ENCODE peak calls at places on chromosomes 3 and 15, in ten cellular contexts. N is Calu3; M is A172; A is PC-9; O is BJ; V is mesothelial cell of epicardium; Y is stimulated activated CD8-positive, alpha-beta memory T cell treated with anti-CD3 and anti-CD28 coated beads, Interleukin-12 subunit alpha, Interleukin-12 subunit beta, amount 100 ng/mL, for 4 hours; T is amniotic epithelial cell; Z is anterior cingulate cortex; U is mammary epithelial cell. C is an unnamed sample.

GRCh38 chr3:115071122-115071521 is 76.0 kb downstream of the ZBTB20 start:
- DNase-seq in A (no peak), V (no peak), U (no peak), Y (no peak), T (no peak), Z (no peak), O (no peak), M (no peak), N (no peak), C (no peak)

GRCh38 chr3:175692256-175692655 is 833.1 kb downstream of the NAALADL2 start:
- DNase-seq in U (peak), A (no peak), N (no peak), V (no peak), M (no peak), O (no peak), Z (no peak), Y (no peak), T (no peak), C (no peak)

GRCh38 chr3:120399372-120399771 is 50.2 kb upstream of the LRRC58 start:
- DNase-seq in M (no peak), V (no peak), Z (no peak), T (no peak), N (no peak), U (no peak), O (no peak), A (no peak), Y (no peak), C (no peak)

GRCh38 chr15:98958918-98959639 is 48.5 kb downstream of the PGPEP1L start:
- DNase-seq in O (no peak), U (no peak), A (peak), Y (no peak), V (no peak), M (no peak), N (no peak), T (no peak), Z (no peak), C (no peak)

GRCh38 chr15:92801774-92802464 is 98.2 kb upstream of the CHD2 start:
- DNase-seq in O (peak), A (no peak), U (peak), M (peak), Y (no peak), T (peak), N (peak), V (no peak), Z (no peak), C (peak)

GRCh38 chr15:69954726-69955125 is 143.0 kb downstream of the TLE3 start:
- DNase-seq in T (no peak), O (no peak), M (no peak), V (no peak), A (no peak), N (no peak), Z (no peak), Y (no peak), U (no peak), C (no peak)

GRCh38 chr3:72032435-72033118 is 247.6 kb upstream of the PROK2 start:
- DNase-seq in M (no peak), Z (no peak), O (no peak), V (no peak), Y (no peak), T (no peak), A (no peak), N (no peak), U (no peak), C (no peak)

GRCh38 chr15:69701198-69701597 is 248.6 kb downstream of the RPLP1 start:
- DNase-seq in V (no peak), T (no peak), Z (no peak), U (no peak), O (no peak), Y (no peak), A (no peak), M (no peak), N (no peak), C (no peak)

GRCh38 chr3:129506272-129506742 is 22.1 kb upstream of the RHO start:
- DNase-seq in Y (no peak), A (no peak), T (no peak), O (no peak), M (no peak), V (no peak), U (no peak), N (no peak), Z (no peak), C (no peak)

GRCh38 chr3:169348981-169349942 is 314.2 kb downstream of the MECOM start:
- DNase-seq in T (peak), N (peak), M (peak), O (no peak), V (no peak), A (peak), Z (no peak), Y (no peak), U (peak), C (peak)

GRCh38 chr3:43902415-43902814 is 211.7 kb downstream of the ABHD5 start:
- DNase-seq in O (no peak), M (no peak), N (no peak), U (no peak), T (no peak), Y (no peak), V (no peak), A (no peak), Z (no peak), C (no peak)

GRCh38 chr3:141410861-141411771 is 42.8 kb downstream of the ZBTB38 start:
- DNase-seq in T (no peak), V (no peak), Z (peak), O (no peak), A (peak), U (peak), N (no peak), Y (no peak), M (peak), C (peak)

GRCh38 chr3:160224256-160224655 is 966 bp upstream of the C3orf80 start:
- DNase-seq in T (no peak), O (no peak), M (no peak), N (no peak), Z (no peak), V (no peak), Y (no peak), U (no peak), A (no peak), C (no peak)

GRCh38 chr3:196108075-196108743 is 26.3 kb upstream of the TFRC start:
- DNase-seq in Y (no peak), M (no peak), U (no peak), T (peak), A (peak), N (no peak), O (no peak), Z (no peak), V (no peak), C (peak)

GRCh38 chr3:77420316-77420715 is 380.4 kb downstream of the ROBO2 start:
- DNase-seq in Z (no peak), M (no peak), O (no peak), Y (no peak), A (no peak), V (no peak), T (no peak), U (no peak), N (no peak), C (no peak)

GRCh38 chr15:47331796-47332480 is 385.4 kb upstream of the SEMA6D start:
- DNase-seq in T (peak), V (no peak), Y (no peak), N (no peak), U (peak), O (peak), M (no peak), A (no peak), Z (no peak), C (peak)

GRCh38 chr3:194585880-194586281 is 47.3 kb downstream of the TMEM44 start:
- DNase-seq in A (no peak), V (no peak), T (no peak), N (no peak), M (no peak), Y (no peak), U (no peak), Z (no peak), O (no peak), C (no peak)

C was measured in foreskin keratinocyte.